ENCODE peak calls at places on chromosomes 5 and 9, in seven cellular contexts. One of them, this sample, is unnamed.

GRCh38 chr5:65861830-65862241 is 64.5 kb upstream of the ERBIN start:
- DNase-seq in H7: no peak
- DNase-seq in uterus: no peak
- DNase-seq in colonic mucosa: no peak
- DNase-seq in CD4-positive, CD25-positive, alpha-beta regulatory T cell: no peak
- DNase-seq in astrocyte of the spinal cord: peak
- DNase-seq in right cardiac atrium: no peak
- DNase-seq in this sample: no peak

GRCh38 chr9:130539473-130540223 is 39.7 kb upstream of the FUBP3 start:
- DNase-seq in astrocyte of the spinal cord: peak
- DNase-seq in CD4-positive, CD25-positive, alpha-beta regulatory T cell: no peak
- DNase-seq in uterus: no peak
- DNase-seq in H7: no peak
- DNase-seq in right cardiac atrium: no peak
- DNase-seq in colonic mucosa: peak
- DNase-seq in this sample: no peak

GRCh38 chr5:66356011-66356565 is 212.0 kb downstream of the SREK1 start:
- DNase-seq in right cardiac atrium: no peak
- DNase-seq in colonic mucosa: no peak
- DNase-seq in uterus: no peak
- DNase-seq in CD4-positive, CD25-positive, alpha-beta regulatory T cell: no peak
- DNase-seq in H7: no peak
- DNase-seq in astrocyte of the spinal cord: no peak
- DNase-seq in this sample: no peak

GRCh38 chr9:127658431-127658830 is 46.4 kb downstream of the STXBP1 start:
- DNase-seq in H7: no peak
- DNase-seq in right cardiac atrium: no peak
- DNase-seq in colonic mucosa: no peak
- DNase-seq in CD4-positive, CD25-positive, alpha-beta regulatory T cell: no peak
- DNase-seq in astrocyte of the spinal cord: no peak
- DNase-seq in uterus: no peak
- DNase-seq in this sample: no peak

GRCh38 chr5:180139731-180140626 is 68.4 kb upstream of the RNF130 start:
- DNase-seq in colonic mucosa: peak
- DNase-seq in uterus: no peak
- DNase-seq in CD4-positive, CD25-positive, alpha-beta regulatory T cell: no peak
- DNase-seq in astrocyte of the spinal cord: no peak
- DNase-seq in right cardiac atrium: no peak
- DNase-seq in H7: peak
- DNase-seq in this sample: no peak

GRCh38 chr5:150118561-150119229 is 32.3 kb upstream of the CSF1R start:
- DNase-seq in astrocyte of the spinal cord: no peak
- DNase-seq in CD4-positive, CD25-positive, alpha-beta regulatory T cell: no peak
- DNase-seq in H7: peak
- DNase-seq in right cardiac atrium: peak
- DNase-seq in uterus: peak
- DNase-seq in colonic mucosa: peak
- DNase-seq in this sample: peak

GRCh38 chr5:169637856-169638190 is 748 bp downstream of the DOCK2 start:
- DNase-seq in uterus: no peak
- DNase-seq in H7: no peak
- DNase-seq in colonic mucosa: peak
- DNase-seq in astrocyte of the spinal cord: no peak
- DNase-seq in right cardiac atrium: peak
- DNase-seq in CD4-positive, CD25-positive, alpha-beta regulatory T cell: peak
- DNase-seq in this sample: no peak

GRCh38 chr5:88145603-88146467 is 122.8 kb downstream of the TMEM161B start:
- DNase-seq in colonic mucosa: no peak
- DNase-seq in astrocyte of the spinal cord: peak
- DNase-seq in CD4-positive, CD25-positive, alpha-beta regulatory T cell: no peak
- DNase-seq in uterus: no peak
- DNase-seq in H7: peak
- DNase-seq in right cardiac atrium: peak
- DNase-seq in this sample: no peak

GRCh38 chr5:53253421-53253871 is 143.9 kb upstream of the MOCS2 start:
- DNase-seq in CD4-positive, CD25-positive, alpha-beta regulatory T cell: no peak
- DNase-seq in H7: no peak
- DNase-seq in colonic mucosa: no peak
- DNase-seq in right cardiac atrium: no peak
- DNase-seq in uterus: no peak
- DNase-seq in astrocyte of the spinal cord: peak
- DNase-seq in this sample: no peak

GRCh38 chr9:134224827-134225154 is 60.4 kb upstream of the RNU6ATAC start:
- DNase-seq in uterus: no peak
- DNase-seq in H7: peak
- DNase-seq in CD4-positive, CD25-positive, alpha-beta regulatory T cell: no peak
- DNase-seq in colonic mucosa: no peak
- DNase-seq in astrocyte of the spinal cord: no peak
- DNase-seq in right cardiac atrium: peak
- DNase-seq in this sample: no peak

GRCh38 chr9:7813030-7813429 is 13.5 kb upstream of the DMAC1 start:
- DNase-seq in right cardiac atrium: no peak
- DNase-seq in H7: no peak
- DNase-seq in colonic mucosa: no peak
- DNase-seq in CD4-positive, CD25-positive, alpha-beta regulatory T cell: no peak
- DNase-seq in uterus: no peak
- DNase-seq in astrocyte of the spinal cord: no peak
- DNase-seq in this sample: no peak

GRCh38 chr5:14156611-14157493 is 13.7 kb downstream of the TRIO start:
- DNase-seq in astrocyte of the spinal cord: peak
- DNase-seq in uterus: no peak
- DNase-seq in CD4-positive, CD25-positive, alpha-beta regulatory T cell: no peak
- DNase-seq in right cardiac atrium: no peak
- DNase-seq in H7: no peak
- DNase-seq in colonic mucosa: no peak
- DNase-seq in this sample: no peak

GRCh38 chr5:44952376-44952775 is 143.6 kb downstream of the MRPS30 start:
- DNase-seq in right cardiac atrium: no peak
- DNase-seq in astrocyte of the spinal cord: peak
- DNase-seq in CD4-positive, CD25-positive, alpha-beta regulatory T cell: no peak
- DNase-seq in H7: peak
- DNase-seq in uterus: no peak
- DNase-seq in colonic mucosa: no peak
- DNase-seq in this sample: no peak

GRCh38 chr5:107257885-107258520 is 412.7 kb downstream of the EFNA5 start:
- DNase-seq in CD4-positive, CD25-positive, alpha-beta regulatory T cell: no peak
- DNase-seq in uterus: no peak
- DNase-seq in colonic mucosa: no peak
- DNase-seq in H7: no peak
- DNase-seq in right cardiac atrium: no peak
- DNase-seq in astrocyte of the spinal cord: peak
- DNase-seq in this sample: no peak

GRCh38 chr5:120464627-120465280 is 654 bp downstream of the PRR16 start:
- DNase-seq in right cardiac atrium: peak
- DNase-seq in uterus: peak
- DNase-seq in H7: peak
- DNase-seq in colonic mucosa: peak
- DNase-seq in CD4-positive, CD25-positive, alpha-beta regulatory T cell: no peak
- DNase-seq in astrocyte of the spinal cord: peak
- DNase-seq in this sample: no peak

GRCh38 chr9:94164756-94165549 is 80.7 kb downstream of the PTPDC1 start:
- DNase-seq in CD4-positive, CD25-positive, alpha-beta regulatory T cell: no peak
- DNase-seq in H7: no peak
- DNase-seq in colonic mucosa: no peak
- DNase-seq in astrocyte of the spinal cord: no peak
- DNase-seq in right cardiac atrium: no peak
- DNase-seq in uterus: no peak
- DNase-seq in this sample: no peak
- H3K4me3 ChIP-seq in CD4-positive, CD25-positive, alpha-beta regulatory T cell: peak
- H3K4me3 ChIP-seq in H7: no peak
- H3K4me3 ChIP-seq in colonic mucosa: peak
- H3K4me3 ChIP-seq in astrocyte of the spinal cord: no peak
- H3K4me3 ChIP-seq in right cardiac atrium: no peak
- H3K4me3 ChIP-seq in uterus: peak
- H3K4me3 ChIP-seq in this sample: no peak

DNA sequence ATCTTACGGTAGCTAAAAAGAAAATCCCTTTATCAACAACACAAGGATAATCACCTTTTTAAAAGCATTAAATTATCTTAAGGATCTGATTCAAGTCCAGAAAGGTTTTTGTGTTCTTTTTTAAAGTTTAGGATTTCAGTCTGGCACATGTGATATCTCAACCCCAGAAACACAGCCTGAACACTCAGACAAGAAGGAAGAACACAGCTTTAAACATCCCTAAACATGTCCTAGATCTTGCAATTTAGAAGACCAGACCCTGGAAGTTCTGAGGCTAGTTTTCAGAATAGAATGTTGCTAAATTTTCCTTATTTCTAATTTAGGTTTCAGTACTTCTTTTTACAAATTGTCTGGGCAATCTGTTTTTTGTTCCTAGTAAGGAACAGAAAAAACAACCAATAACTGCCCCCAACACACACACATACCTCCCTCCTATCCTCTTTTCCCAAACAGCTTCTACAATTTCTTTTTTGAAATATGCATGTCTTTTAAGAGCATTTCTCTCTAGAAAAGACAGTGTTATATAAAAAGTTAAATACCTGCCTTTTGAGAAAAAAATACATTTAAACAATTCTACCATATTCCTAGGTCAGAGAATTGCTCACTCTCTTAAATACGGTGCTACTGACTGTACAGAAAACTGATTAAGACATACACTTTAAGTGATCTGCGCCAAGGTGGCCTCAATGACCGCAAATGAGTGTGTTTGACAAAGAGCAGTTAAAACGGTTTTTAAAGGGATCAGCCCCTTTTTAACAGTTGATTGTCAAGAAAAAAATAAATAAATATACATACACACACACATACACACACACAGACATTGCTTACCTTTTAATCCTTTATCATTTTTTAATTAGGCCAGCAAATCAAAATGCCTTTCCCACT is 830 bp downstream of the ZNF608 start:
- DNase-seq in right cardiac atrium: no peak
- DNase-seq in astrocyte of the spinal cord: peak
- DNase-seq in H7: no peak
- DNase-seq in colonic mucosa: no peak
- DNase-seq in uterus: no peak
- DNase-seq in CD4-positive, CD25-positive, alpha-beta regulatory T cell: no peak
- DNase-seq in this sample: no peak
- H3K4me3 ChIP-seq in right cardiac atrium: peak
- H3K4me3 ChIP-seq in astrocyte of the spinal cord: peak
- H3K4me3 ChIP-seq in H7: peak
- H3K4me3 ChIP-seq in colonic mucosa: peak
- H3K4me3 ChIP-seq in uterus: peak
- H3K4me3 ChIP-seq in CD4-positive, CD25-positive, alpha-beta regulatory T cell: no peak
- H3K4me3 ChIP-seq in this sample: peak

DNA sequence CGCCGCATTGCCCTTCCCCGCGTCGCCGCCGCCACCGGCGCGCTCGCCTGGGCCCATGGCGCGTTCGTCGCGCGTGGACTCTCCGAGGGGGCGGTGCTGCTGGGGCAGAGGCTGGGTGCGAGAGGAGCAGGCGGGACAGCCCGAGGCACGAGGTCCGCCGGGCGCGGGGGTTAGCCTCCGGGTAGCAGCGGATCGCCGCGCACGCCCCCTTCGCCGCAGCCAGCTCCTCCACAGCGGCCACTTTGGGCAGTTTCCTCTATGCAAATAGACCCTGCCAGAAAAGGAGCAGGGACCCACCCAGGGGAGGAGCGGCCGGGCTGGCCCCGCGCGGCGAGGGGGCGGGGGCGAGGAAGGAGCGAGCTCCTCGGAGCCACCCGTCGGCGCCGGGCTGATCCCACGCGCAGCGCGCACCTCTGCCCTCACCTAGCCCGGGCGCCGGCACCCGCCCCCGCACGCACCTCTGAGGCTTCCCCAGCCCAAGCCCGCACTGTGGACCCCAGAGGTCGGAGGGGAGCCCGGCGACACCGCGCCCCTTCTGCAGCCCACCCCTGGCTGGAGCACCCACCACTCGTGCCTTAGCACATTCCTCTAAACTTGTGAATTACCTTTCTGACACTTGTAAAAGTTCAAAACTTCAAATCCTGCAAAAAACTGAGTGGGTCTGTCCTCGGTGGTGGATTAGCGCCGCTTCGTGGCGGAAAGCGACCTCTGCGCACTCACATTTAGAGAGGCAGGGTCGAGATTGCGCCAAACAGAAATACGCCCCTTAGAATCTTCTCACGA is at the start of gene COL23A1:
- DNase-seq in astrocyte of the spinal cord: peak
- DNase-seq in uterus: peak
- DNase-seq in H7: peak
- DNase-seq in CD4-positive, CD25-positive, alpha-beta regulatory T cell: peak
- DNase-seq in colonic mucosa: peak
- DNase-seq in right cardiac atrium: peak
- DNase-seq in this sample: peak
- H3K4me3 ChIP-seq in astrocyte of the spinal cord: peak
- H3K4me3 ChIP-seq in uterus: peak
- H3K4me3 ChIP-seq in H7: peak
- H3K4me3 ChIP-seq in CD4-positive, CD25-positive, alpha-beta regulatory T cell: no peak
- H3K4me3 ChIP-seq in colonic mucosa: peak
- H3K4me3 ChIP-seq in right cardiac atrium: peak
- H3K4me3 ChIP-seq in this sample: peak

GRCh38 chr5:57495688-57496087 is 13.1 kb upstream of the ACTBL2 start:
- DNase-seq in colonic mucosa: no peak
- DNase-seq in CD4-positive, CD25-positive, alpha-beta regulatory T cell: no peak
- DNase-seq in right cardiac atrium: no peak
- DNase-seq in uterus: no peak
- DNase-seq in astrocyte of the spinal cord: no peak
- DNase-seq in H7: no peak
- DNase-seq in this sample: no peak

GRCh38 chr5:57501414-57502321 is 19.1 kb upstream of the ACTBL2 start:
- DNase-seq in astrocyte of the spinal cord: no peak
- DNase-seq in uterus: no peak
- DNase-seq in H7: no peak
- DNase-seq in CD4-positive, CD25-positive, alpha-beta regulatory T cell: no peak
- DNase-seq in colonic mucosa: no peak
- DNase-seq in right cardiac atrium: peak
- DNase-seq in this sample: no peak

GRCh38 chr5:57503433-57503832 is 20.8 kb upstream of the ACTBL2 start:
- DNase-seq in CD4-positive, CD25-positive, alpha-beta regulatory T cell: no peak
- DNase-seq in H7: no peak
- DNase-seq in colonic mucosa: no peak
- DNase-seq in uterus: peak
- DNase-seq in right cardiac atrium: no peak
- DNase-seq in astrocyte of the spinal cord: peak
- DNase-seq in this sample: no peak

GRCh38 chr5:57497733-57498132 is 15.1 kb upstream of the ACTBL2 start:
- DNase-seq in H7: no peak
- DNase-seq in uterus: no peak
- DNase-seq in CD4-positive, CD25-positive, alpha-beta regulatory T cell: no peak
- DNase-seq in colonic mucosa: no peak
- DNase-seq in astrocyte of the spinal cord: no peak
- DNase-seq in right cardiac atrium: no peak
- DNase-seq in this sample: no peak

DNA sequence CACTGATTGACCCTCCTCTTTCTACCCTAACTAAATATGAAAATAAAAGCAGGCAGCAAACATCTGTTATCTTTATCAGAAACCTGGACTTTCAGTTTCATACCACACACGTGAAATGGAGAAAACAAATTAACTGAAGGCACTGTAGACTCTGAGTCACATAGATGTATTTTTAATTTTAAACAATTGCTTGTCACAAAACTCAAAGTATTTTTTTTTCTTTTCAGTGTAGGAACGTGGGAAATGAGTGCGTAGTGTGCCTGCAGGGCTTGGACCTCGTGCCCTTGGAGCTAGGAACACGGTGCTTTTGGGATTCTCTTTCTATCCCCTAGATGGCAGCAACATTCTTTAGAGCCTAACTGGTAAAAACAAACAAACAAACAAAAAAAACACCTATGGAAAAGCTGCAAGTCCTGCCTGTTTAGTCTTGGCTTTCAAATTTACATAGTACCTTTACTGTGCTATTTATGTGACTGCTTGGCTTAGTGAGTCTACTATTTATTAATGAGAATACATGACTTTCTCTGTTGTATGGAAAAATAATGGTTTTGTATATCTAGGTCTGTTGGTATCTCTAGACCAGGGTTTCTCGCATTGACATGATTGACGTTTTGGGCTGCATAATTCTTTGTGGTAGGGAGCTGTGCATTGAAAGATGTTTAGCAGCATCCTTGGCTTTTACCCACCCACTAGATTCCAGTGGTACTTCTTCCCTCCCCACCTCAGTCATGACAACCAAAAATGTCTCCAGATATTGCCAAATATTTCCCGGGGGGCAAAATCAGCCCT is 16.8 kb upstream of the ACTBL2 start:
- DNase-seq in CD4-positive, CD25-positive, alpha-beta regulatory T cell: no peak
- DNase-seq in right cardiac atrium: peak
- DNase-seq in astrocyte of the spinal cord: peak
- DNase-seq in H7: peak
- DNase-seq in colonic mucosa: no peak
- DNase-seq in uterus: no peak
- DNase-seq in this sample: no peak
- H3K4me3 ChIP-seq in CD4-positive, CD25-positive, alpha-beta regulatory T cell: peak
- H3K4me3 ChIP-seq in right cardiac atrium: peak
- H3K4me3 ChIP-seq in astrocyte of the spinal cord: no peak
- H3K4me3 ChIP-seq in H7: no peak
- H3K4me3 ChIP-seq in colonic mucosa: no peak
- H3K4me3 ChIP-seq in uterus: no peak
- H3K4me3 ChIP-seq in this sample: peak

This sample was measured in tibial nerve.